ENCODE peak calls at places on chromosomes 1 and 21, in six cellular contexts. Q is heart right ventricle, B is neuronal stem cell, U is psoas muscle, X is astrocyte, O is uterus. H is an unnamed sample. For H3K4me1, the result is how much of the 10 kb centered on the place peaks cover.

GRCh38 chr1:67771776-67772175 is 61.5 kb downstream of the GNG12 start:
- DNase-seq in Q (no peak), B (no peak), U (no peak), X (peak), O (no peak), H (no peak)

GRCh38 chr1:56511323-56511722 is 68.0 kb downstream of the PLPP3 start:
- DNase-seq in Q (no peak), B (no peak), U (no peak), X (no peak), O (no peak), H (no peak)

GRCh38 chr1:112444269-112444668 is 48.3 kb downstream of the CTTNBP2NL start:
- DNase-seq in Q (no peak), B (no peak), U (no peak), X (peak), O (no peak), H (no peak)

GRCh38 chr1:226109829-226110248 is 47.3 kb downstream of the H3-3A start:
- DNase-seq in Q (peak), B (peak), U (peak), X (peak), O (peak), H (peak)

GRCh38 chr1:47189844-47190562 is at the start of gene PDZK1IP1:
- DNase-seq in Q (peak), B (no peak), U (peak), X (peak), O (peak), H (peak)

GRCh38 chr1:218778257-218778656 is 395.4 kb upstream of the LYPLAL1 start:
- DNase-seq in Q (no peak), B (no peak), U (no peak), X (no peak), O (no peak), H (no peak)

GRCh38 chr1:3502834-3503524 is 48.5 kb downstream of the ARHGEF16 start:
- DNase-seq in Q (no peak), B (no peak), U (no peak), X (no peak), O (no peak), H (no peak)

GRCh38 chr1:11053758-11054137 is 6.1 kb downstream of the SRM start:
- DNase-seq in Q (no peak), B (no peak), U (peak), X (no peak), O (no peak), H (no peak)

GRCh38 chr1:234771642-234772344 is 161.8 kb upstream of the IRF2BP2 start:
- DNase-seq in Q (no peak), B (no peak), U (no peak), X (no peak), O (no peak), H (no peak)

GRCh38 chr1:54324031-54324654 is 82.1 kb downstream of the SSBP3 start:
- DNase-seq in Q (peak), B (no peak), U (no peak), X (peak), O (peak), H (no peak)

GRCh38 chr1:20183035-20183434 is 2.9 kb upstream of the UBXN10 start:
- DNase-seq in Q (no peak), B (no peak), U (no peak), X (no peak), O (no peak), H (no peak)
- H3K4me1 ChIP-seq in Q (under half), B (under half), U (under half), X (under half), O (under half), H (under half)

GRCh38 chr1:6953874-6954502 is 168.7 kb downstream of the CAMTA1 start:
- DNase-seq in Q (no peak), B (no peak), U (no peak), X (no peak), O (no peak), H (no peak)
- H3K4me1 ChIP-seq in Q (under half), B (under half), U (under half), X (under half), O (under half), H (under half)

GRCh38 chr1:89905391-89906058 is 84.7 kb downstream of the LRRC8D start:
- DNase-seq in Q (no peak), B (no peak), U (no peak), X (no peak), O (no peak), H (no peak)
- H3K4me1 ChIP-seq in Q (under half), B (under half), U (half or more), X (under half), O (under half), H (under half)

DNA sequence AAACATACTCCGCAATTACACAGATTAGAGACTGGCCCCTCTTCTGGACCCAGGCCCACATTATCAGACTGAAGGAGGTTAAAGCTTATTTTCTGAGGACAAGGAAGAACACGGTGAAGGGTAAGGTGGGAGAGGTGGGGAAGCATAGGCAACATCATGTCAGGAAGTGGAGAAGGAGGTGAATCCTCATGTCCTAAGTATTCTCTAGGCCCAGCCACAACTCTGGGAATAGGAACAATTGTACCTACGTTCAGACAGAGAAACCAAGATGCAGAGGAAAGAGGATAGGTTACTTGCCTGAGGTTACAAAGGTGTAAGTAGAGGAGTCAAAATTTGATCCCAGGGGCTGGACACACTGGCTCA is 15.8 kb upstream of the AIM2 start:
- DNase-seq in Q (no peak), B (no peak), U (no peak), X (no peak), O (no peak), H (no peak)
- H3K4me1 ChIP-seq in Q (under half), B (under half), U (under half), X (under half), O (under half), H (under half)

GRCh38 chr1:93907718-93908117 is 1.5 kb downstream of the GCLM start:
- DNase-seq in Q (peak), B (no peak), U (peak), X (peak), O (no peak), H (no peak)

GRCh38 chr1:93906480-93906879 is 2.8 kb downstream of the GCLM start:
- DNase-seq in Q (no peak), B (no peak), U (no peak), X (no peak), O (no peak), H (no peak)

GRCh38 chr1:93904228-93904627 is 5.0 kb downstream of the GCLM start:
- DNase-seq in Q (no peak), B (no peak), U (no peak), X (no peak), O (no peak), H (no peak)

GRCh38 chr1:93905734-93906133 is 3.5 kb downstream of the GCLM start:
- DNase-seq in Q (no peak), B (no peak), U (no peak), X (peak), O (no peak), H (no peak)

GRCh38 chr1:93905051-93905450 is 4.2 kb downstream of the GCLM start:
- DNase-seq in Q (no peak), B (no peak), U (no peak), X (no peak), O (no peak), H (no peak)
- H3K4me1 ChIP-seq in Q (under half), B (under half), U (under half), X (under half), O (under half), H (under half)

GRCh38 chr21:44921928-44922327 is 1.2 kb upstream of the ITGB2 start:
- DNase-seq in Q (no peak), B (no peak), U (no peak), X (no peak), O (no peak), H (no peak)
- H3K4me1 ChIP-seq in Q (under half), B (under half), U (under half), X (under half), O (under half), H (under half)

DNA sequence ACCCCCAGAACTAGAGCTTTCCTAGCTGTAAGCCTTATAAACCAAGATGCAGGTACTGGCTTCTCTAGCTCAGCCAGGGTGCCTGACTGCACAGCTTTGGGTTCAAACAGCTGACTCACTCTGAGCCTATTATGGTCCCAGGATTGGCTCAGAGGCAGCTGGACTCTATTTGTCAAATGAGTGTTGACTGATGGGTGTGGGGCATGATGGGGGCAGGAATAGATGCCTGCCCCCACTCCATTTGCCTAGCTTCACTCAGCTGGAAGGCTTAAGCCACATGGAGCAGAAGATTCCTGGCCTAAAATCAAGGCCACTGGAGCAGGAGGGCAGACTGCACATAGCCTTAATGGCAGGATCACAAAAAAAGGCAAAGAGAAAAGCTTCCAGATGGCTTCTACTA is 90.5 kb downstream of the PIK3R3 start:
- DNase-seq in Q (peak), B (no peak), U (no peak), X (peak), O (no peak), H (no peak)
- H3K4me1 ChIP-seq in Q (under half), B (under half), U (half or more), X (under half), O (under half), H (under half)

DNA sequence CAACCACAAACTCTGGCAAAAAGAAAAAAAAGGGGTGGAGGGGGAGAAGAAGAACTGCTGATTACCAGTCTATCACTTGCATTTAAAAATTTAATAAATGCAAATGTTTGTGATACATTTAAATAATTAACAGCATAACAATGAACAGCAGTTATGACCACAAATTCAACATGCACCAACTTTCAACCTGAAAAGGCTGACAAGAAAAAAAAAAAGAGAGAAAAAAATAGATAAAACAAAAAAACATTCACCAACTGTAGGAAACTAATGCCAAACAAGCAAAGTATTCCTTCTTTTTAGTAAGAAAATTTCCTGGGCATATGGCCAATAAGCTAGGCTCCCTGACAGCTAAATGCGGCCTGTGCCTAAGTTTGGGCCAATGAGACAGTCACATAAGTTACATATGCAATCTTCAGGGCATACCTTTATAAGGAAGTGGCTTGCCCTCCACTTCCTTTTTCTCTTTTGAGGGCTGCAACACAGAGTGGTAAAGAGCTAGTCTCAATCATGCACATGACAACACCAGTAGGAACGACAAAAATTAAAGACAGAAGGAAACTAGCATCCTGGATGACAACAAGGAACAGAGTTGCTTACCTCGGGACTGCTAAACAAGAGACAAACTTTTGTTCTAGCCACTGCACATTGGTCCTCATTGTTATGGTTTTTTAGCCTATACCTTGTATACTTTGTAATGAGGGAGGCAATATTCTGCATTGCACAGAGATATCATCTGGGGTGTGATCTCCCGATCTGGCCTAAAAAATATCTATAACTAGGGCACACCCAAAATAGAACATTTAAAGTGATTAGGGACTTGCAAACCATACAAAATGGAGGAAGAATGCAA is 24.2 kb upstream of the PHTF1 start:
- DNase-seq in Q (peak), B (no peak), U (no peak), X (peak), O (no peak), H (peak)
- H3K4me1 ChIP-seq in Q (under half), B (under half), U (half or more), X (under half), O (under half), H (under half)

H was measured in tibial nerve.